ENCODE peak calls at places on chromosome 3, in six cellular contexts. T is ovary, Q is transverse colon, O is endothelial cell of umbilical vein, P is A673, X is RWPE2. D is an unnamed sample. For H3K4me1, the result is how much of the 10 kb centered on the place peaks cover.

GRCh38 chr3:44326035-44326434 is 12.5 kb upstream of the TCAIM start:
- DNase-seq in T (no peak), Q (no peak), O (peak), P (no peak), X (no peak), D (no peak)

GRCh38 chr3:39383913-39384664 is 919 bp downstream of the SLC25A38 start:
- DNase-seq in T (peak), Q (peak), O (peak), P (peak), X (peak), D (peak)

GRCh38 chr3:98733055-98733777 is 29.9 kb upstream of the ST3GAL6 start:
- DNase-seq in T (no peak), Q (peak), O (peak), P (peak), X (no peak), D (peak)

GRCh38 chr3:63047068-63047467 is 171.9 kb upstream of the CADPS start:
- DNase-seq in T (no peak), Q (no peak), O (no peak), P (no peak), X (no peak), D (no peak)

GRCh38 chr3:26963356-26963742 is 340.8 kb downstream of the LRRC3B start:
- DNase-seq in T (no peak), Q (no peak), O (no peak), P (peak), X (no peak), D (no peak)

GRCh38 chr3:116059421-116060096 is 385.7 kb downstream of the LSAMP start:
- DNase-seq in T (no peak), Q (no peak), O (no peak), P (peak), X (peak), D (no peak)

GRCh38 chr3:162719684-162720341 is 1223.2 kb downstream of the OTOL1 start:
- DNase-seq in T (no peak), Q (no peak), O (no peak), P (peak), X (no peak), D (no peak)

GRCh38 chr3:137148917-137149316 is 191.1 kb downstream of the IL20RB start:
- DNase-seq in T (no peak), Q (no peak), O (no peak), P (no peak), X (no peak), D (no peak)

GRCh38 chr3:88876724-88877123 is 230.7 kb upstream of the EPHA3 start:
- DNase-seq in T (no peak), Q (no peak), O (no peak), P (no peak), X (no peak), D (no peak)

GRCh38 chr3:48018841-48019240 is 2.6 kb upstream of the MAP4 start:
- DNase-seq in T (no peak), Q (no peak), O (no peak), P (no peak), X (peak), D (no peak)

GRCh38 chr3:13222891-13223573 is 149.8 kb upstream of the IQSEC1 start:
- DNase-seq in T (no peak), Q (no peak), O (no peak), P (no peak), X (no peak), D (no peak)

GRCh38 chr3:86990171-86990733 is 697 bp downstream of the VGLL3 start:
- DNase-seq in T (peak), Q (no peak), O (no peak), P (no peak), X (peak), D (no peak)

GRCh38 chr3:188664795-188665194 is 507.0 kb upstream of the TPRG1 start:
- DNase-seq in T (no peak), Q (no peak), O (peak), P (peak), X (no peak), D (no peak)

GRCh38 chr3:120791958-120792357 is 49.4 kb downstream of the GTF2E1 start:
- DNase-seq in T (no peak), Q (no peak), O (peak), P (peak), X (no peak), D (no peak)

GRCh38 chr3:52438579-52439425 is 6.1 kb downstream of the SEMA3G start:
- DNase-seq in T (no peak), Q (no peak), O (no peak), P (no peak), X (no peak), D (no peak)

GRCh38 chr3:59731909-59732308 is 682.1 kb upstream of the CFAP20DC start:
- DNase-seq in T (no peak), Q (no peak), O (no peak), P (no peak), X (no peak), D (no peak)

GRCh38 chr3:176562381-176562780 is 634.9 kb downstream of the TBL1XR1 start:
- DNase-seq in T (no peak), Q (no peak), O (no peak), P (peak), X (no peak), D (no peak)

GRCh38 chr3:45553469-45553974 is 41.0 kb upstream of the LIMD1 start:
- DNase-seq in T (peak), Q (peak), O (peak), P (no peak), X (no peak), D (no peak)

GRCh38 chr3:15585111-15585844 is 16.1 kb downstream of the HACL1 start:
- DNase-seq in T (no peak), Q (no peak), O (no peak), P (no peak), X (no peak), D (no peak)

GRCh38 chr3:178320481-178321352 is 215.5 kb upstream of the KCNMB2 start:
- DNase-seq in T (peak), Q (no peak), O (peak), P (peak), X (no peak), D (no peak)

GRCh38 chr3:32406481-32407408 is 15.1 kb downstream of the CMTM7 start:
- DNase-seq in T (no peak), Q (no peak), O (no peak), P (no peak), X (no peak), D (no peak)

GRCh38 chr3:20042331-20042730 is 2.1 kb downstream of the KAT2B start:
- DNase-seq in T (no peak), Q (no peak), O (no peak), P (no peak), X (no peak), D (no peak)

GRCh38 chr3:177068967-177069366 is 128.3 kb downstream of the TBL1XR1 start:
- DNase-seq in T (no peak), Q (no peak), O (no peak), P (no peak), X (no peak), D (no peak)

GRCh38 chr3:45067486-45067885 is 41.4 kb downstream of the CLEC3B start:
- DNase-seq in T (no peak), Q (no peak), O (no peak), P (no peak), X (no peak), D (no peak)

GRCh38 chr3:134294302-134294925 is 43.8 kb upstream of the RYK start:
- DNase-seq in T (no peak), Q (no peak), O (no peak), P (no peak), X (no peak), D (no peak)

GRCh38 chr3:42183991-42184621 is 81.9 kb downstream of the CCK start:
- DNase-seq in T (no peak), Q (no peak), O (peak), P (no peak), X (no peak), D (no peak)

GRCh38 chr3:145266368-145266767 is 894.6 kb downstream of the PLOD2 start:
- DNase-seq in T (no peak), Q (no peak), O (no peak), P (no peak), X (no peak), D (no peak)

GRCh38 chr3:100040846-100041245 is 73.5 kb downstream of the FILIP1L start:
- DNase-seq in T (no peak), Q (no peak), O (no peak), P (no peak), X (no peak), D (no peak)

GRCh38 chr3:150220041-150220440 is 188.1 kb upstream of the TSC22D2 start:
- DNase-seq in T (no peak), Q (no peak), O (no peak), P (no peak), X (no peak), D (no peak)

GRCh38 chr3:71088019-71088711 is 495.4 kb downstream of the FOXP1 start:
- DNase-seq in T (no peak), Q (no peak), O (no peak), P (no peak), X (no peak), D (no peak)

GRCh38 chr3:38477057-38477820 is 18.9 kb upstream of the EXOG start:
- DNase-seq in T (no peak), Q (no peak), O (no peak), P (no peak), X (no peak), D (no peak)

DNA sequence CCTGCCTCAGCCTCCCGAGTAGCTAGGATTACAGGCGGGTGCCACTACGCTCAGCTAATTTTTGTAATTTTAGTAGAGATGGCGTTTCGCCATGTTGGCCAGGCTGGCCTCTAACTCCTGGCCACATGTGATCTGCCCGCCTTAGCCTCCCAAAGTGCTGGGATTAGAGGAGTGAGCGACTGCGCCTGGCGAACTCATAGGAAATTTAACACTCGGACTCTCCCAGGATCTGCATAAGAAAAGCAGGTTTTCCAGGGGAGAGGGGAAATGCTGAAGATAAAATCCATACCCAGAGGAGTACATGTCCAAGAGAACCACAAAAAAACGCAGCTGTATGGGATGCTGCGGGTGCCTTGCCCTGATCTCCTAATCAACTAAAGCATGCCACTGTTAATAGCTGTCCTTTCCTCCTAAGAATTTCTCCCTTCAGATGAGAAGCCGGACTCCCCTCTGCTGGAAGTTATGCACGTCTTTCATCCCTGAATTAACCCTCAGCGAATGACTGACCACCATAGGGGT is 25.3 kb upstream of the TGFBR2 start:
- DNase-seq in T (no peak), Q (no peak), O (no peak), P (no peak), X (no peak), D (no peak)
- TF ChIP-seq CTCF in T (no peak), Q (no peak), O (no peak), P (no peak), X (no peak), D (no peak)

DNA sequence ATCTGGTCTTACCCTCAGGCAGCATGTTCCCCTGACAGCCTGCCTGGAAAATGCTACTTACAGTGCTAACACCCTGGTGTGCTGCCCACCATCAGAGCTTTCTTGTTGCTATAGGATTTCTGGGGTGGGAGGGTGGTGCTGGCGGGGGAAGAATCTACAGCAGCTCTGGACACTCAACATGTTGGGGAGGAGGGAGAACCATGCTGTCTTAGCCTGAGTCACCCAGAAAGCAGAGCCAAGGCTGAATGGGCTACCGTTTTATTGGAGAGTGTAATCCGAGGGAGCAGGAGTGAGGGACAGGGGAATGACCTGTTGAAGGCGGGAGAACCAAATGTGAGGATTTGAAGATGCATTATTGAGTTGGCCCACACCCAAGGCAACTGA is 45.6 kb downstream of the MFSD1 start:
- DNase-seq in T (no peak), Q (no peak), O (no peak), P (no peak), X (no peak), D (no peak)
- H3K4me1 ChIP-seq in T (under half), Q (under half), O (under half), P (under half), X (under half), D (under half)

DNA sequence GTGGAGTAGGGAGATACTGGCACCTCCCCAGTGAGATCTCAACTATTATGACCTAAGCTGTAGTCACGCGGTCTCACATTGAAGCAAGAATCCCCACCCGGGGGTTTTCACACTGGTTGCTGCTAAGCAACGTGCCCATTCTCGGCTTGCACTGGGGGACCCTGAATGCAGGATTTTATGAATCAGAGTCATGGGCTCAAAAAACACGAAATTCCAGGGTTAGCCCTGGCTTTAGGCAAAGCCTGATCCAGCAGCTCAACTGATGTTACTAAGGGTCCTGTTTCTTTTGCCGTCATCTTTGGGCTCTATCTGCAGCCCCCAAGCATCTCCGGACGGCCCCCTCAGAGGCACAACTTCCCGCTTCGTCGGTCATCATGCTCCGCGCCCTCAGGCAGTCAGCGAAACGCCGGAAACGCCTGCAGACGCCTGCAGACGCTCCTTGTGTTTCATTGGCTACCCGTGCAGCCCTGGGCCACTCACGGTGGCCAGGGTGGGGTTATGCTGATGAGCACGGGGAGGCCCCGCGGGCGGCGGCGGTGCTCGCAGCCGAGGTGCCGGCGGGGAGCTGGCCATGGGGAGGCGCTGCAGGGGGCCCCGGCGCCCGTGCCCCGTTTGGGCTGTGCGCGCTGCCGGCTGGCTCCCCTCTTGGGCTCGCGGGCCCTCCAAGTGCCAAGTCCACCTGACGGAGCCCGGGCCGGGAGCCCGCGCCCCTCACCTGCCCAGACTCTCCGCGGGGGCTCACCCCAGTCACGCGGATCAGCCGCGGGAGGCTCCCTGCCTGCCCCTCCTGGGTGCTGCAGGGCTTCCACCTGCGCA is 25.8 kb downstream of the EFCC1 start:
- DNase-seq in T (peak), Q (peak), O (peak), P (peak), X (peak), D (peak)
- TF ChIP-seq CTCF in T (peak), Q (peak), O (peak), P (peak), X (peak), D (peak)

GRCh38 chr3:9346141-9346540 is 16.7 kb upstream of the THUMPD3 start:
- DNase-seq in T (no peak), Q (no peak), O (no peak), P (no peak), X (no peak), D (no peak)

GRCh38 chr3:9347086-9347485 is 15.8 kb upstream of the THUMPD3 start:
- DNase-seq in T (no peak), Q (no peak), O (no peak), P (no peak), X (no peak), D (no peak)

GRCh38 chr3:9347887-9348286 is 15.0 kb upstream of the THUMPD3 start:
- DNase-seq in T (no peak), Q (no peak), O (no peak), P (no peak), X (no peak), D (no peak)

GRCh38 chr3:9351709-9352126 is 11.1 kb upstream of the THUMPD3 start:
- DNase-seq in T (no peak), Q (no peak), O (no peak), P (no peak), X (no peak), D (no peak)

DNA sequence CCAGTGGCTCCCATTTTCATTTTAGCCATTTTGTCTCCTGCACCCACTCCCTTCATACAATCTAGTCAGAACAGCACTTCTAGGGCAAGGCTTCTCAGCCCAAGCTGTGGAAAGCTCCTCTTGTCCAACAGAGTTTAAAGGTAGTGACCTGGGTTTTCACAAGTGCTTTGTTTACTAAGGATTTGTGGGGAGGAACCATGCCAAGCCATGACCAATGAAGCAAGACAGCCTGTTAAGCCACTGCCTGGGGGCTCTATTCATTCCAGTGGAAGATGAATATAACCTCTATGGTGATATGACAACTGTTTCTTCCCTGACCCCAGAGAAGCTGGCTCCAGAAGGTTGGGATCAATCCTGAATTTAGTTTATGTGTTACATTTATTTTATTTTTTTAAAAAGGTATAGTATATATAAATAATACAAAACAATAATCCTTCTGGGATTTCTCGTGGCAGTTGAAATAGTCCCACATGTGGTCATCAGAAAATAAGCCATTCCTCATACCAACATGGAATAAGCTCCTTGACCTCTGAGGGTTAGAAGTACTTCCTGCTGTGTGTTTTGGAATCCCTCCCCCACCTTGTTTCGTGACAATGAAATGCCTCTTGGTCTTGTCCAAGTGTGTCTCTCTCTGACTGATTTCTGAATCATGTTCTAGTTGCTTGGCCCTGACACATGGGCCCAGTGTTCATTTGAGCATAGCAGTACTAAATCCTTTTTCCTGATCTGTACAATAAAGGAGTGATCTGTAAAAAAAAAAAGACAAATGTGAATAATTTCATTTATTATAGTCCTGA is 13.3 kb upstream of the THUMPD3 start:
- DNase-seq in T (no peak), Q (no peak), O (peak), P (no peak), X (no peak), D (no peak)
- H3K4me1 ChIP-seq in T (under half), Q (under half), O (under half), P (under half), X (under half), D (under half)

GRCh38 chr3:195558602-195559001 is 15.5 kb upstream of the PPP1R2 start:
- DNase-seq in T (no peak), Q (peak), O (peak), P (peak), X (no peak), D (no peak)
- TF ChIP-seq CTCF in T (peak), Q (peak), O (no peak), P (peak), X (peak), D (peak)

GRCh38 chr3:61687206-61687605 is 125.8 kb downstream of the PTPRG start:
- DNase-seq in T (no peak), Q (peak), O (no peak), P (no peak), X (no peak), D (no peak)
- H3K4me1 ChIP-seq in T (under half), Q (under half), O (under half), P (under half), X (under half), D (under half)

DNA sequence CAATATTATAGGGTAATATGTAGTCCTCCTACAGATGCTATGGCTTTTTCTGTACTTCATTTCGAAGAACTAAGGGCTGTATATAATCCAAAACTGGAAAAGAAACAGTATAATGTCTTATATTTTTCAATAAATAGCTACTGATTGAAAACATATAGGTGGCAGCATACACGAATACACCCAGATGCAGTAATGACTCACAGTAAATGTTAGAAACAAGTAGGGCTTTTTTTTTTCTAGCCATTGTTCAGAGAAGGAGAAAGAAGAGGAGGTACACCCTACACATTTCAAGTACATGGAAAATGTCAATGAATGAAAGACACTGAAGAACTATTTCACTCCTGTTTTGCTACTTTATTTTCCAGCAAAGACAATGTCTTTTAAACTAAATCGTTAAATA is 9.4 kb downstream of the DAZL start:
- DNase-seq in T (no peak), Q (no peak), O (peak), P (no peak), X (no peak), D (no peak)
- TF ChIP-seq CTCF in T (no peak), Q (no peak), O (no peak), P (no peak), X (peak), D (no peak)

DNA sequence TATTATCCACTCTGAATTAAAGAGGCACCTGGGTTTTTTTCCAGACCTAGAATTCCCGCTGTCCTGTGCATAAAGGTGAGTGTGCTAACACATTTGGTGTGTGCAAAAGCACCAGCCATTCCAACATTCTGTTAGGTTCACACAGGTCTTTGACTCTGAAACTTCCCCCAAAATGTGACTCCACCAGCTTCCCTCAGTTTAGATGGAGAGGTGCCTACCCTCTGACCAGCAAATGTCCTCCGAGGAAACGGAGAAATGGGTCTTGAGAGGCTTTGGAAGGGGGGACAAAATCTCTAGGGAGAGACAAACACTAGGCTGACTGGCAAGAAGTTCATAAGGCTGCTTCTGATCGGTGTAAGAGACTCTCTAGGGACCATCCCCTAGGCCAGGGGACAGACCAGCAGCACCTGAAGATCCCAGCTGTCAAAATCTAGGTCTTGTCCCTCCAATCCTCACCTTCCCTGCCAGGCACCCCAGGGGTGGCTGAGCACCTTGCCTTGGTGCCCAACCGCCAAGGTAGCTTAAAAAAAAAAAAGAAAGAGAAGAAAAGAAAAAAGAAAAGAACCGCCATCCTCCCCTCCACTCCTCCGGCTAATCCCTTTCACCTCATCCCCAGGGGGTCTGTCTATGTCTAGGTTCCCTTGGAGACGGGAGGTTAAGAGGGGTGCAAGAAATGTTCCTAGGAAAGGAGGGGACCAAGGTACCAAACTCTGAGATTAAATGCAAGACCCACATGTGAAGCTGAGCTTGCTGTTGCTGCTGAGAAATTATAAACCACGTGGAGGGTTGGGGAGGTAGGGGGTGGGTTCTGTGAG is 2.0 kb upstream of the MECOM start:
- DNase-seq in T (no peak), Q (no peak), O (peak), P (no peak), X (no peak), D (no peak)
- H3K4me1 ChIP-seq in T (under half), Q (under half), O (under half), P (under half), X (under half), D (under half)

D was measured in lung.